ENCODE peak calls at places on chromosomes 1 and 21, in nine cellular contexts. D is mammary epithelial cell, Y is colonic mucosa, F is AG04450, U is ovary, G is body of pancreas, M is fibroblast of lung, X is Peyer's patch, R is brain microvascular endothelial cell. T is an unnamed sample.

GRCh38 chr1:67333603-67334002 is 25.9 kb downstream of the IL12RB2 start:
- DNase-seq in D (peak; percentile 62), Y (no peak), F (no peak), U (no peak), G (no peak), M (no peak), X (no peak), R (no peak), T (no peak)

GRCh38 chr1:58619286-58620054 is 42.4 kb upstream of the TACSTD2 start:
- DNase-seq in D (no peak), Y (no peak), F (no peak), U (no peak), G (peak; percentile 67), M (no peak), X (no peak), R (no peak), T (no peak)

GRCh38 chr1:64886877-64887276 is 79.5 kb downstream of the JAK1 start:
- DNase-seq in D (no peak), Y (no peak), F (no peak), U (no peak), G (no peak), M (no peak), X (no peak), R (no peak), T (no peak)

GRCh38 chr1:167663002-167663772 is 33.2 kb downstream of the RCSD1 start:
- DNase-seq in D (peak; percentile 100), Y (no peak), F (no peak), U (no peak), G (no peak), M (peak; percentile 32), X (no peak), R (peak; percentile 40), T (no peak)

GRCh38 chr1:12407050-12407961 is 177.5 kb downstream of the VPS13D start:
- DNase-seq in D (peak; percentile 52), Y (peak; percentile 50), F (peak; percentile 55), U (peak; percentile 31), G (peak; percentile 49), M (peak; percentile 67), X (no peak), R (peak; percentile 86), T (no peak)

GRCh38 chr1:3680488-3681230 is 28.3 kb downstream of the TP73 start:
- DNase-seq in D (peak; percentile 24), Y (no peak), F (no peak), U (no peak), G (no peak), M (no peak), X (no peak), R (no peak), T (no peak)

GRCh38 chr1:208318150-208318734 is 74.1 kb upstream of the PLXNA2 start:
- DNase-seq in D (peak; percentile 75), Y (no peak), F (no peak), U (no peak), G (no peak), M (peak; percentile 1), X (no peak), R (no peak), T (no peak)

GRCh38 chr1:54615531-54616245 is 7.6 kb downstream of the FAM151A start:
- DNase-seq in D (peak; percentile 90), Y (no peak), F (no peak), U (peak; percentile 4), G (peak; percentile 30), M (no peak), X (peak; percentile 46), R (no peak), T (peak; percentile 64)

GRCh38 chr21:40512590-40512989 is 334.4 kb downstream of the DSCAM start:
- DNase-seq in D (no peak), Y (no peak), F (no peak), U (no peak), G (no peak), M (no peak), X (no peak), R (no peak), T (no peak)

GRCh38 chr1:85607126-85607912 is 26.8 kb downstream of the CCN1 start:
- DNase-seq in D (peak; percentile 98), Y (no peak), F (peak; percentile 99), U (no peak), G (peak; percentile 23), M (peak; percentile 100), X (no peak), R (peak; percentile 100), T (no peak)

GRCh38 chr1:110916274-110916668 is 43.3 kb downstream of the CD53 start:
- DNase-seq in D (no peak), Y (no peak), F (no peak), U (no peak), G (no peak), M (no peak), X (no peak), R (no peak), T (no peak)

GRCh38 chr1:27577504-27578188 is 26.3 kb downstream of the AHDC1 start:
- DNase-seq in D (no peak), Y (no peak), F (no peak), U (no peak), G (no peak), M (no peak), X (no peak), R (no peak), T (no peak)

GRCh38 chr1:63615809-63616420 is 22.7 kb downstream of the PGM1 start:
- DNase-seq in D (peak; percentile 58), Y (peak; percentile 79), F (peak; percentile 57), U (peak; percentile 76), G (peak; percentile 79), M (peak; percentile 51), X (no peak), R (peak; percentile 75), T (no peak)

GRCh38 chr1:2300004-2300771 is 72.1 kb downstream of the SKI start:
- DNase-seq in D (no peak), Y (peak; percentile 37), F (no peak), U (no peak), G (no peak), M (no peak), X (no peak), R (no peak), T (no peak)

GRCh38 chr21:35974801-35975200 is 85.5 kb downstream of the SETD4 start:
- DNase-seq in D (no peak), Y (no peak), F (no peak), U (no peak), G (peak; percentile 48), M (peak; percentile 76), X (no peak), R (peak; percentile 44), T (no peak)
- H3K4me3 ChIP-seq in D (no peak overlapping the region), Y (no peak overlapping the region), F (no peak overlapping the region), U (no peak overlapping the region), G (no peak overlapping the region), M (no peak overlapping the region), X (no peak overlapping the region), R (no peak overlapping the region), T (no peak overlapping the region)

GRCh38 chr1:177568702-177569101 is 397.9 kb downstream of the BRINP2 start:
- DNase-seq in D (no peak), Y (no peak), F (no peak), U (no peak), G (no peak), M (no peak), X (no peak), R (no peak), T (no peak)
- TF ChIP-seq CTCF in D (peak; percentile 19), Y (no peak), F (no peak), U (no peak), G (no peak), M (no peak), X (no peak), R (peak; percentile 16), T (no peak)

GRCh38 chr21:39317134-39318090 is 4.0 kb upstream of the BRWD1 start:
- DNase-seq in D (no peak), Y (no peak), F (no peak), U (no peak), G (peak; percentile 53), M (no peak), X (no peak), R (no peak), T (no peak)
- H3K27ac ChIP-seq in D (no peak overlapping the region), Y (no peak overlapping the region), F (no peak overlapping the region), U (no peak overlapping the region), G (no peak overlapping the region), M (no peak overlapping the region), X (no peak overlapping the region), R (no peak overlapping the region), T (no peak overlapping the region)

GRCh38 chr1:21164266-21164665 is 12.4 kb downstream of the EIF4G3 start:
- DNase-seq in D (no peak), Y (no peak), F (no peak), U (no peak), G (no peak), M (no peak), X (no peak), R (no peak), T (no peak)
- H3K4me3 ChIP-seq in D (no peak overlapping the region), Y (no peak overlapping the region), F (no peak overlapping the region), U (no peak overlapping the region), G (no peak overlapping the region), M (no peak overlapping the region), X (no peak overlapping the region), R (no peak overlapping the region), T (no peak overlapping the region)